ENCODE peak calls at places on chromosomes 7 and 10, in five cellular contexts. J is GM12878, M is NT2/D1, Y is HepG2, C is H1. K is an unnamed sample.

GRCh38 chr7:108284349-108285017 is 154.3 kb upstream of the LAMB4 start:
- DNase-seq in J (no peak), M (no peak), Y (no peak), C (no peak), K (no peak)

GRCh38 chr10:116690356-116691078 is 51.8 kb downstream of the HSPA12A start:
- DNase-seq in J (no peak), M (no peak), Y (no peak), C (peak; percentile 57), K (no peak)

GRCh38 chr7:2012981-2013380 is 219.8 kb downstream of the MAD1L1 start:
- DNase-seq in J (no peak), M (no peak), Y (no peak), C (no peak), K (no peak)

GRCh38 chr10:112435013-112435619 is 11.6 kb downstream of the ZDHHC6 start:
- DNase-seq in J (no peak), M (no peak), Y (peak; percentile 52), C (no peak), K (no peak)

GRCh38 chr10:33126118-33126517 is 168.1 kb upstream of the ITGB1 start:
- DNase-seq in J (no peak), M (no peak), Y (no peak), C (no peak), K (no peak)

GRCh38 chr10:31347705-31348104 is 28.7 kb downstream of the ZEB1 start:
- DNase-seq in J (no peak), M (no peak), Y (no peak), C (no peak), K (no peak)

GRCh38 chr10:95331596-95332130 is 40.9 kb upstream of the PDLIM1 start:
- DNase-seq in J (no peak), M (no peak), Y (no peak), C (no peak), K (no peak)

GRCh38 chr7:1586827-1587705 is 17.2 kb upstream of the PSMG3 start:
- DNase-seq in J (no peak), M (no peak), Y (no peak), C (no peak), K (no peak)

GRCh38 chr10:101225846-101226361 is 3.4 kb downstream of the LBX1 start:
- DNase-seq in J (no peak), M (no peak), Y (no peak), C (no peak), K (no peak)

GRCh38 chr7:38736135-38736534 is 105.0 kb upstream of the AMPH start:
- DNase-seq in J (no peak), M (no peak), Y (no peak), C (no peak), K (no peak)

GRCh38 chr7:18225067-18225466 is 197.4 kb upstream of the PRPS1L1 start:
- DNase-seq in J (no peak), M (no peak), Y (no peak), C (no peak), K (no peak)

GRCh38 chr10:79898597-79899325 is 50.1 kb downstream of the SFTPD start:
- DNase-seq in J (no peak), M (no peak), Y (no peak), C (no peak), K (no peak)

GRCh38 chr7:35374858-35375257 is 121.0 kb upstream of the TBX20 start:
- DNase-seq in J (no peak), M (no peak), Y (no peak), C (no peak), K (no peak)

GRCh38 chr7:96311967-96312366 is 9.9 kb downstream of the SLC25A13 start:
- DNase-seq in J (no peak), M (no peak), Y (peak; percentile 30), C (no peak), K (no peak)

GRCh38 chr7:20435305-20435704 is 104.6 kb downstream of the ITGB8 start:
- DNase-seq in J (no peak), M (no peak), Y (no peak), C (no peak), K (no peak)

GRCh38 chr7:136698231-136698630 is 170.2 kb upstream of the CHRM2 start:
- DNase-seq in J (no peak), M (no peak), Y (no peak), C (no peak), K (no peak)

GRCh38 chr10:44281089-44281613 is 103.7 kb downstream of the CXCL12 start:
- DNase-seq in J (no peak), M (no peak), Y (no peak), C (no peak), K (no peak)

GRCh38 chr7:519974-520458 is 370 bp upstream of the PDGFA start:
- DNase-seq in J (no peak), M (no peak), Y (no peak), C (peak; percentile 85), K (peak; percentile 60)
- TF ChIP-seq SUZ12 in J (no peak), M (no peak), Y (no peak), C (no peak), K (no peak)

DNA sequence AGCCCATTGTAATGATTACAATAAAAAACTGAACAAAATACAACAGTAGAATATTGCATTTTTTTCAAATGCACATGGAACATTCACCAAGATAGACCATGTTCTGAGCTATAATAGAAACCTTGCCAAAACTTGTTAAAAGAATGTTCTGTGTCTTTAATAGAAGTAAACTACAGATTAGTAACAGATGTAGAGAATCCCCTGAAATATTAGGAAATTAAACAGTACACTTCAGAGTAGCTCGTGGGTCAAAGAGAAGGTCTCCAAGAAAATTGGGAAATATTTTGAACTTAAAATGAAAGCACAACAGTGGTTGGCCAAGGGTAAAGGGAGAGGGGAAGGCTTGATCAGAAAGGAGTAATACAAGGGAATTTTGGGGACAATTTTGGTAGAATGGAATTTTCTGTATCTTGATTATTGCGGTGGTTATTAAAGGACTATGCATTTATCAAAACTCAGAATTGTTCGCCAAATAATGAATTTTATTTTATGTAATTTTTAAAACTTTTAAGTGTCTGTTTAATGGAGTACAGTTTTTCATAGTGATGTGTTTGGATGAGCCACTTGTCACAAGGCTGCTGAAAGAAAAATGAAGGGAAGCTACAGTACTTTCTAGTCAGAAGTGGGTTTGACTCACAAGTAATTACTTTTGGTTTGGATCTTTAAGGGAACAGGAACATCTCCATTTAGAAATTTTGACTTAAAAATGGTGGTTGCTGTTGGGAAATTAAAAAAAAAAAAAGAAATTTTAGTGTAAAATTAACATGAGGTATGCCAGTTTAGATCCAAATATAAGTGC is 10.2 kb downstream of the PLEKHA8 start:
- DNase-seq in J (no peak), M (no peak), Y (no peak), C (no peak), K (no peak)
- TF ChIP-seq SUZ12 in J (no peak), M (no peak), Y (no peak), C (no peak), K (no peak)

GRCh38 chr10:34505338-34505737 is 309.8 kb downstream of the PARD3 start:
- DNase-seq in J (no peak), M (no peak), Y (no peak), C (no peak), K (no peak)
- TF ChIP-seq SUZ12 in J (no peak), M (no peak), Y (no peak), C (no peak), K (no peak)

GRCh38 chr7:144050093-144050492 is 1.3 kb downstream of the OR2A5 start:
- DNase-seq in J (no peak), M (no peak), Y (no peak), C (no peak), K (no peak)

GRCh38 chr7:144048648-144049047 is at the start of gene OR2A5:
- DNase-seq in J (no peak), M (no peak), Y (no peak), C (no peak), K (no peak)
- TF ChIP-seq SUZ12 in J (no peak), M (no peak), Y (no peak), C (no peak), K (no peak)

GRCh38 chr7:45687721-45688120 is 113.6 kb downstream of the ADCY1 start:
- DNase-seq in J (no peak), M (no peak), Y (no peak), C (peak; percentile 22), K (no peak)

GRCh38 chr7:45691155-45691656 is 117.0 kb downstream of the ADCY1 start:
- DNase-seq in J (no peak), M (no peak), Y (peak; percentile 99), C (peak; percentile 24), K (no peak)

GRCh38 chr7:45689797-45690761 is 115.9 kb downstream of the ADCY1 start:
- DNase-seq in J (no peak), M (no peak), Y (no peak), C (peak; percentile 32), K (no peak)

GRCh38 chr7:45690762-45691150 is 116.6 kb downstream of the ADCY1 start:
- DNase-seq in J (no peak), M (no peak), Y (no peak), C (no peak), K (no peak)

DNA sequence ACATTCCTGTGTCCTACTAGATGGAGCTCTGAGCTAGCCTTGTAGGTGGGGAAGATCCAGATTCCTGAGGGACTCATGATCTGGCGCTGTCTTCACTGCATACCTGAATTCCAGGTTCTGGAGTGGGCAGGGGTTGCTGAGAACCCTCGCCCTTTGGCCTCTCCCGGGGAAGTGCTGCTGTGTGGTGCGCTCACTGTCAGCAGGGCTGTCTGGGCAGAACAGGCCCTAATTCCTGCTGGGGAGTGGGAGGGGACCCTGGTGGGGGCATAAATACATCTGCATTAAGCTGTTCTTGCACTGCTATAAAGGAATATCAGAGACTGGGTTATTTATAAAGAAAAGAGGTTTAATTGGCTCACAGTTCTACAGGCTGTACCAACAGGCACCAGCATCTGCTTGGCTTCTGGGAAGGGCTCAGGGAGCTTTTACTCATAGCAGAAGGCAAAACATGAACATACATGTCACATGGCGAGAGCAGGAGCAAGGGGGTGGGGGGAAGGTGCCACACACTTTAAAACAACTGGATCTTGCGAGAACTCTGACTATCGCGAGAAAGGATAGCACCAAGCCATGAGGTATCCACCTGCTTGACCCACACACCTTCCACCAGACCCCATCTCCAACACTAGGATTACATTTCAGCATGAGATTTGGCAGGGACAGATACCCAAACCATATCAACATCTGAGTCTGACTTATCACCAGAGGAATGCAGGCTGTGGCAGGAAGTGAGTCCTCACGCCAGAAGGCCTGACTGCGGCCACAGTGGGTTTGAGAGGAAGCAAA is 115.0 kb downstream of the ADCY1 start:
- DNase-seq in J (no peak), M (no peak), Y (peak; percentile 24), C (peak; percentile 26), K (no peak)
- TF ChIP-seq SUZ12 in J (no peak), M (no peak), Y (no peak), C (no peak), K (no peak)

GRCh38 chr7:84492565-84493034 is 298.0 kb upstream of the SEMA3A start:
- DNase-seq in J (no peak), M (no peak), Y (no peak), C (no peak), K (no peak)
- TF ChIP-seq SUZ12 in J (no peak), M (no peak), Y (no peak), C (no peak), K (no peak)

DNA sequence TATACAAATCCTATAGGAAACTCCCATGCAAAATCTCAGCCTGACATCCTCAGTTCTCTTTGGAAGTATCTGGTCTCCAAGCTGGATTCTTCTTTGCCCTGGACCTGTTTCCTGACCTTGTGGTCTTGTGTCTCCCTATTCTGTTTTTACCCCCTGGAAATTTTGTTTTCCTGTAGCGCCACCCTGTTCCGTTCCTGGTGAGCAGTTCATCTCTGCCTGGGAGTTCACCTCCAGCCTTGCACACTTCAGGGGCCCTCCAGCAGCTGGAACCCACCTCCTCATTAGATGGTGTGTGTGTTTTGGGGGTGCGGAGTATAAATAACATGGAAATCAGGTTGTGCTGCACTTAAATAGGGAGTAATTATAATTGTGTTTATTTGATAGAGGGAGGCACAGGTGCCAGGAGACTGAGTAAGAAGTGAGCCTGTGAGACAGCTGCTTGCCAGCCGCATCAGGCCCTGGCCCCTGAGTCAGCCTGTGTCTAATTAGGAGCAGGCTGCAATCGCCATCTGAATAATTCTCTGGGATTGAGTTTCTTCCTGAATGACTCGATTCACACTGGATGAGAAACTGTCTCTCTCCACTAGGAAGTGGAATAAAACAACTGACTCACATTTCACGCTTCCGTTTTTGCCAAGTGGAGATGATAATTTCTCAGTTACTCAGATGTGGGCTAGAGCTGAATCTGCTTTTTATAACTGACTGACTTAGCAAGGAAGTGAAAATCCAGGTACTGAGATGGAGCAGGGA is 69.4 kb upstream of the HECTD2 start:
- DNase-seq in J (no peak), M (no peak), Y (no peak), C (no peak), K (no peak)
- TF ChIP-seq SUZ12 in J (no peak), M (no peak), Y (no peak), C (no peak), K (no peak)

K was measured in HEK293T.